ENCODE peak calls at places on chromosomes 16 and 17, in six cellular contexts. H, T, B, O, Z and U are unnamed samples.

GRCh38 chr17:67239597-67239996 is 5.4 kb downstream of the HELZ start:
- DNase-seq in O (no peak), T (no peak), B (peak), Z (no peak), H (no peak), U (no peak)

GRCh38 chr16:56891685-56892084 is 26.7 kb downstream of the SLC12A3 start:
- DNase-seq in O (no peak), B (no peak), H (no peak), T (no peak), Z (no peak), U (no peak)

GRCh38 chr16:72240949-72241348 is 69.0 kb upstream of the PMFBP1 start:
- DNase-seq in O (no peak), Z (no peak), B (no peak), H (no peak), T (no peak), U (no peak)

GRCh38 chr17:39116224-39116623 is 35.2 kb downstream of the PLXDC1 start:
- DNase-seq in H (no peak), T (no peak), Z (no peak), B (no peak), O (no peak), U (no peak)

GRCh38 chr17:44235583-44235936 is 16.1 kb upstream of the UBTF start:
- DNase-seq in O (no peak), B (peak), H (no peak), Z (no peak), T (no peak), U (no peak)

GRCh38 chr17:42132941-42133340 is 10.3 kb downstream of the HSPB9 start:
- DNase-seq in B (peak), Z (no peak), T (no peak), O (no peak), H (no peak), U (no peak)

GRCh38 chr17:73641779-73642580 is 2.3 kb downstream of the SDK2 start:
- DNase-seq in B (no peak), O (no peak), T (no peak), Z (peak), H (no peak), U (no peak)

GRCh38 chr16:56470666-56471065 is 19.3 kb downstream of the OGFOD1 start:
- DNase-seq in Z (no peak), T (no peak), O (no peak), B (no peak), H (no peak), U (no peak)

GRCh38 chr17:61411944-61412859 is 12.6 kb downstream of the TBX2 start:
- DNase-seq in H (peak), O (peak), T (peak), Z (peak), B (peak), U (peak)

GRCh38 chr17:50834786-50835562 is 412 bp upstream of the WFIKKN2 start:
- DNase-seq in B (peak), O (no peak), H (no peak), Z (no peak), T (no peak), U (no peak)

GRCh38 chr16:81505011-81505660 is 60.5 kb downstream of the CMIP start:
- DNase-seq in T (peak), Z (peak), B (no peak), O (peak), H (no peak), U (no peak)

GRCh38 chr17:55421179-55421934 is at the start of gene MMD:
- DNase-seq in B (no peak), H (no peak), T (no peak), O (peak), Z (peak), U (no peak)

GRCh38 chr17:79890706-79891105 is 51.5 kb upstream of the CBX4 start:
- DNase-seq in B (no peak), T (no peak), O (no peak), Z (peak), H (no peak), U (no peak)

GRCh38 chr16:76535-77272 is 1.3 kb upstream of the MPG start:
- DNase-seq in T (no peak), Z (no peak), H (peak), O (peak), B (peak), U (peak)

GRCh38 chr17:75561927-75562603 is 25.5 kb upstream of the MYO15B start:
- DNase-seq in Z (no peak), B (no peak), O (no peak), T (no peak), H (no peak), U (peak)

GRCh38 chr16:46620265-46621005 is 744 bp downstream of the SHCBP1 start:
- DNase-seq in O (peak), T (no peak), Z (no peak), B (no peak), H (no peak), U (peak)

GRCh38 chr17:77884019-77884418 is 74.5 kb upstream of the TNRC6C start:
- DNase-seq in H (no peak), T (no peak), B (peak), O (no peak), Z (peak), U (no peak)

GRCh38 chr17:57121308-57122042 is 36.4 kb downstream of the AKAP1 start:
- DNase-seq in Z (peak), H (no peak), T (no peak), B (peak), O (peak), U (peak)

GRCh38 chr17:45424769-45425124 is 7.9 kb downstream of the ARHGAP27 start:
- DNase-seq in B (no peak), Z (no peak), T (no peak), H (no peak), O (no peak), U (no peak)
- TF ChIP-seq RAD21 in B (no peak), Z (no peak), T (no peak), H (no peak), O (no peak), U (no peak)

GRCh38 chr16:24074574-24074973 is 181.6 kb upstream of the CACNG3 start:
- DNase-seq in T (no peak), Z (no peak), B (no peak), H (no peak), O (no peak), U (no peak)

GRCh38 chr16:24075302-24075701 is 180.8 kb upstream of the CACNG3 start:
- DNase-seq in H (no peak), T (no peak), B (no peak), Z (no peak), O (no peak), U (no peak)

GRCh38 chr16:24071990-24072389 is 184.1 kb upstream of the CACNG3 start:
- DNase-seq in H (no peak), T (no peak), B (no peak), O (no peak), Z (no peak), U (no peak)

GRCh38 chr16:24070851-24071250 is 185.3 kb upstream of the CACNG3 start:
- DNase-seq in B (peak), Z (peak), O (peak), H (peak), T (peak), U (peak)

GRCh38 chr16:24073321-24073720 is 182.8 kb upstream of the CACNG3 start:
- DNase-seq in O (no peak), H (no peak), Z (no peak), T (no peak), B (no peak), U (no peak)
- TF ChIP-seq RAD21 in O (no peak), H (no peak), Z (no peak), T (no peak), B (no peak), U (no peak)

DNA sequence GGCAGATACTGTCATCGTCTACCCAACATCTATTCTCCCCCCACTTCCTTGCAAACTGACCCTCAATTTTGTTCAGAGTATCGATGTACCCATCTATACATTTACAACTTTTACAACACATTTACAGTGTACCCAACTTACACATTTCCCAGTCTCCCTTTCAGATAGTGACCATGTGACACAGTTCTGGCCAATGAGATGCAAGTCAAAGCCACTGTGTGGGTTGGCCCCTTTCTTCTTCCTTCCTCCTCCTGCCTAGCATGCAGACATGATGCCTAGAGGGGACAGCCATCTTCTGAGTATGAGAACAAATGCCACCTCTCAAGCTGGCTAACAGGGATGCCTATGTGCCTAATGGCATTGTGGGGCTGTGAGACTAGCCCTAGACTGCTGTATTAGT is 11.3 kb upstream of the NFAT5 start:
- DNase-seq in H (no peak), T (no peak), Z (no peak), B (no peak), O (peak), U (no peak)
- TF ChIP-seq RAD21 in H (no peak), T (no peak), Z (no peak), B (no peak), O (no peak), U (no peak)

DNA sequence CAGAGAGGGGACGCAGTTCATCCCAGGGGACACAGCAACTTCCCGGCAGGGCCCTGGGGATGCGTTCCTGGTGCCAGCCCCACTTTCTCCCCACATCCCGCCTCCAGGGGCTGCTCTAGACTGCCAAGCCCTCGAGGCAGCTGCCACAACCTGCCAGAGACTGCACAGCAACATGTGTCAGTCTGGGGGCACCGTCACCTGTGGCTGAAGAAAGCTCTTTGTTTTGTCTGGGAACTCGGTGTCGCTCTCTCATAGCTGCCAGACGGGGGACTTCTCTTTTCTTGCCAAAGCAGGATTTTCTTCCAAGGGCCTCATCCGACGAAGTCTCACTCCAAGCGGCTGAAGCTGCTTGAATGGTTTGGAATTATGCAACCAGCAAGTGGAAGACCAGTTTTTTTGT is 43.7 kb downstream of the COTL1 start:
- DNase-seq in H (no peak), O (no peak), Z (no peak), B (no peak), T (no peak), U (no peak)
- TF ChIP-seq RAD21 in H (no peak), O (no peak), Z (no peak), B (no peak), T (no peak), U (no peak)

DNA sequence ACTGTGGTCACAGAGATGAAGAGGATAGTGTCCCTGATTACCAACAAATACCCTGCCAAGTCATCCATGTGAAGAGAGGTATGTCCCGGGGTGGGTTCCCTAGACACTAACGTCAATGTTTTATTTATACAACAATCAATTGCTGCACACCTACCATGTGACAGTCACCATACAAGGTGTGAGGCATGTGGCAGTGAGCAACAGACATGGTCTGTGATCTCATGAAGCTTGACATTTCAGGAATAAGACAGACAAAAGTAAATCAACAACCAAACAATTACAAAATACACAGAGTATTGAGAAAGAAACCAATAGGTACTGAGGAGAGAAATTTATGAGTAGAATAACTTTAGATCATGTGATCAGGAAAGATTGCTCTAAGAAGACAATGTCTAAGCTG is 268.6 kb downstream of the MRTFB start:
- DNase-seq in H (no peak), B (no peak), T (no peak), Z (no peak), O (no peak), U (no peak)
- TF ChIP-seq RAD21 in H (no peak), B (no peak), T (no peak), Z (no peak), O (no peak), U (no peak)

GRCh38 chr16:69741951-69742904 is 12.5 kb downstream of the NOB1 start:
- DNase-seq in H (no peak), B (peak), Z (peak), O (no peak), T (no peak), U (peak)
- TF ChIP-seq RAD21 in H (no peak), B (no peak), Z (no peak), O (no peak), T (no peak), U (no peak)

GRCh38 chr17:16129441-16129840 is 85.9 kb downstream of the NCOR1 start:
- DNase-seq in Z (no peak), T (no peak), B (no peak), O (no peak), H (no peak), U (no peak)
- TF ChIP-seq RAD21 in Z (no peak), T (no peak), B (no peak), O (no peak), H (no peak), U (no peak)

GRCh38 chr17:1003972-1004768 is 7.2 kb downstream of the TIMM22 start:
- DNase-seq in T (no peak), O (no peak), H (no peak), B (no peak), Z (peak), U (no peak)
- TF ChIP-seq RAD21 in T (no peak), O (no peak), H (no peak), B (no peak), Z (no peak), U (no peak)